ENCODE peak calls at places on chromosome 18, in ten cellular contexts. Q, F, I, K, N, A, T, Y, R and J are unnamed samples.

GRCh38 chr18:78711316-78711715 is 268.3 kb upstream of the SALL3 start:
- DNase-seq in R (no peak), Q (no peak), Y (no peak), A (no peak), N (no peak), K (no peak), F (no peak), T (no peak), I (no peak), J (no peak)

GRCh38 chr18:26618130-26618529 is 69.8 kb upstream of the KCTD1 start:
- DNase-seq in F (no peak), I (no peak), A (no peak), T (no peak), K (no peak), R (no peak), Q (no peak), Y (no peak), N (no peak), J (no peak)

GRCh38 chr18:76548541-76548940 is 53.5 kb upstream of the ZNF516 start:
- DNase-seq in F (no peak), N (no peak), A (no peak), I (no peak), Y (no peak), T (no peak), Q (no peak), K (no peak), R (no peak), J (no peak)

GRCh38 chr18:51278045-51278649 is 80.7 kb upstream of the MEX3C start:
- DNase-seq in T (peak; percentile 6), Q (no peak), N (no peak), K (peak; percentile 27), R (peak; percentile 35), A (peak; percentile 26), I (no peak), F (no peak), Y (no peak), J (peak; percentile 7)

GRCh38 chr18:43590182-43590903 is 313.1 kb upstream of the SYT4 start:
- DNase-seq in A (no peak), K (no peak), I (no peak), T (no peak), N (no peak), F (no peak), R (no peak), Q (no peak), Y (no peak), J (no peak)

GRCh38 chr18:54351186-54351585 is 6.5 kb downstream of the STARD6 start:
- DNase-seq in R (no peak), T (no peak), N (no peak), K (no peak), Q (no peak), F (no peak), A (no peak), I (no peak), Y (no peak), J (no peak)

GRCh38 chr18:50451100-50451842 is 76.4 kb downstream of the SKA1 start:
- DNase-seq in K (no peak), R (no peak), A (no peak), Q (no peak), Y (no peak), T (no peak), I (no peak), N (no peak), F (no peak), J (no peak)

GRCh38 chr18:48422947-48423378 is 13.8 kb upstream of the ZBTB7C start:
- DNase-seq in R (no peak), I (no peak), Q (no peak), Y (no peak), A (no peak), F (no peak), T (no peak), K (no peak), N (no peak), J (no peak)

GRCh38 chr18:22346342-22346967 is 71.3 kb downstream of the CTAGE1 start:
- DNase-seq in N (no peak), T (no peak), A (no peak), Q (peak; percentile 83), I (peak; percentile 69), F (no peak), Y (no peak), K (peak; percentile 79), R (no peak), J (no peak)

GRCh38 chr18:11752116-11752911 is 63.2 kb downstream of the GNAL start:
- DNase-seq in K (peak; percentile 48), A (peak; percentile 64), Y (no peak), F (no peak), T (no peak), Q (peak; percentile 30), R (peak; percentile 69), N (no peak), I (peak; percentile 21), J (no peak)

GRCh38 chr18:35581555-35582309 is at the start of gene GALNT1:
- DNase-seq in Y (no peak), T (no peak), Q (peak; percentile 4), N (no peak), K (no peak), R (peak; percentile 29), I (peak; percentile 17), A (no peak), F (no peak), J (no peak)

GRCh38 chr18:68454511-68455228 is 260.2 kb downstream of the TMX3 start:
- DNase-seq in N (no peak), Y (no peak), F (no peak), I (peak; percentile 67), K (peak; percentile 90), R (no peak), T (no peak), Q (peak; percentile 84), A (no peak), J (no peak)

GRCh38 chr18:6396843-6397242 is 17.9 kb downstream of the L3MBTL4 start:
- DNase-seq in N (no peak), Q (no peak), F (no peak), K (no peak), I (no peak), Y (no peak), T (no peak), R (no peak), A (no peak), J (no peak)

GRCh38 chr18:4074647-4075046 is 380.5 kb downstream of the DLGAP1 start:
- DNase-seq in F (no peak), Q (peak; percentile 26), T (no peak), R (no peak), A (no peak), N (no peak), Y (no peak), I (peak; percentile 3), K (peak; percentile 2), J (no peak)

GRCh38 chr18:70523035-70523797 is 234.4 kb downstream of the SOCS6 start:
- DNase-seq in R (peak; percentile 82), I (no peak), A (peak; percentile 3), F (no peak), Q (no peak), Y (no peak), K (no peak), N (no peak), T (no peak), J (no peak)

GRCh38 chr18:59272971-59273935 is at the start of gene RAX:
- DNase-seq in T (no peak), K (peak; percentile 11), F (no peak), N (no peak), R (no peak), Q (no peak), Y (no peak), A (no peak), I (no peak), J (no peak)

GRCh38 chr18:23634692-23635091 is 28.0 kb downstream of the ANKRD29 start:
- DNase-seq in T (no peak), Y (no peak), K (no peak), A (no peak), N (no peak), R (no peak), Q (no peak), I (no peak), F (no peak), J (no peak)

GRCh38 chr18:70295633-70296188 is 6.9 kb downstream of the SOCS6 start:
- DNase-seq in Y (no peak), T (no peak), R (no peak), I (no peak), N (no peak), A (no peak), Q (peak; percentile 39), K (peak; percentile 43), F (no peak), J (no peak)